ENCODE peak calls at places on chromosomes 5 and 9, in four cellular contexts. V is osteocyte, L is cardiac fibroblast, H is PC-9. M is an unnamed sample.
A peak's percentile ranks its signal among the peaks of the same experiment; 100 is the strongest.

GRCh38 chr5:43041669-43042175 is 1.6 kb upstream of the ANXA2R start:
- DNase-seq in V (no peak), L (peak; percentile 86), H (peak; percentile 74), M (peak; percentile 94)

GRCh38 chr5:132227485-132228240 is at the start of gene P4HA2:
- DNase-seq in V (peak; percentile 91), L (peak; percentile 70), H (peak; percentile 85), M (peak; percentile 80)

GRCh38 chr5:14265574-14265973 is 122.4 kb downstream of the TRIO start:
- DNase-seq in V (no peak), L (peak; percentile 51), H (peak; percentile 66), M (peak; percentile 60)

GRCh38 chr9:107363511-107364182 is 80.6 kb downstream of the RAD23B start:
- DNase-seq in V (no peak), L (no peak), H (peak; percentile 22), M (no peak)

GRCh38 chr5:34552129-34552528 is 104.0 kb upstream of the RAI14 start:
- DNase-seq in V (no peak), L (peak; percentile 34), H (no peak), M (no peak)

GRCh38 chr5:61600141-61600480 is 268.1 kb downstream of the ZSWIM6 start:
- DNase-seq in V (no peak), L (no peak), H (no peak), M (no peak)

GRCh38 chr9:71001780-71002386 is 119.5 kb downstream of the TRPM3 start:
- DNase-seq in V (no peak), L (peak; percentile 60), H (peak; percentile 44), M (peak; percentile 36)

GRCh38 chr9:19999491-20000057 is 210.7 kb upstream of the SLC24A2 start:
- DNase-seq in V (no peak), L (peak; percentile 58), H (no peak), M (peak; percentile 50)

GRCh38 chr9:109799792-109800191 is 19.8 kb downstream of the PALM2AKAP2 start:
- DNase-seq in V (no peak), L (peak; percentile 56), H (no peak), M (peak; percentile 60)

GRCh38 chr5:72133212-72133990 is 26.1 kb downstream of the MAP1B start:
- DNase-seq in V (no peak), L (no peak), H (no peak), M (no peak)

GRCh38 chr5:177447611-177448243 is 1.1 kb downstream of the PRR7 start:
- DNase-seq in V (no peak), L (peak; percentile 83), H (peak; percentile 95), M (peak; percentile 67)

GRCh38 chr5:83342475-83342874 is 129.1 kb upstream of the VCAN start:
- DNase-seq in V (no peak), L (no peak), H (no peak), M (no peak)

GRCh38 chr5:602466-603035 is 9.6 kb upstream of the CEP72 start:
- DNase-seq in V (no peak), L (no peak), H (no peak), M (no peak)

GRCh38 chr9:131405858-131406566 is 12.1 kb downstream of the PRRC2B start:
- DNase-seq in V (no peak), L (no peak), H (no peak), M (no peak)

GRCh38 chr5:115543931-115544370 is 624 bp downstream of the FEM1C start:
- DNase-seq in V (no peak), L (peak; percentile 61), H (no peak), M (peak; percentile 76)

GRCh38 chr5:112668016-112668415 is 69.7 kb upstream of the APC start:
- DNase-seq in V (no peak), L (no peak), H (no peak), M (peak; percentile 61)

GRCh38 chr9:113957778-113958430 is 81.8 kb downstream of the ZNF618 start:
- DNase-seq in V (no peak), L (peak; percentile 85), H (no peak), M (peak; percentile 94)

GRCh38 chr5:72305194-72306142 is 14.6 kb downstream of the MRPS27 start:
- DNase-seq in V (no peak), L (no peak), H (no peak), M (peak; percentile 45)

GRCh38 chr9:135167839-135168378 is 80.4 kb downstream of the OLFM1 start:
- DNase-seq in V (no peak), L (no peak), H (no peak), M (no peak)

GRCh38 chr9:23587433-23587832 is 238.6 kb downstream of the ELAVL2 start:
- DNase-seq in V (no peak), L (no peak), H (no peak), M (no peak)

GRCh38 chr5:172266071-172266675 is 17.4 kb downstream of the UBTD2 start:
- DNase-seq in V (no peak), L (no peak), H (no peak), M (no peak)

GRCh38 chr5:28165116-28165515 is 1126.7 kb upstream of the CDH9 start:
- DNase-seq in V (no peak), L (peak; percentile 29), H (no peak), M (peak; percentile 11)

GRCh38 chr9:112074250-112075008 is 100.7 kb downstream of the SUSD1 start:
- DNase-seq in V (peak; percentile 87), L (peak; percentile 99), H (peak; percentile 78), M (peak; percentile 99)

DNA sequence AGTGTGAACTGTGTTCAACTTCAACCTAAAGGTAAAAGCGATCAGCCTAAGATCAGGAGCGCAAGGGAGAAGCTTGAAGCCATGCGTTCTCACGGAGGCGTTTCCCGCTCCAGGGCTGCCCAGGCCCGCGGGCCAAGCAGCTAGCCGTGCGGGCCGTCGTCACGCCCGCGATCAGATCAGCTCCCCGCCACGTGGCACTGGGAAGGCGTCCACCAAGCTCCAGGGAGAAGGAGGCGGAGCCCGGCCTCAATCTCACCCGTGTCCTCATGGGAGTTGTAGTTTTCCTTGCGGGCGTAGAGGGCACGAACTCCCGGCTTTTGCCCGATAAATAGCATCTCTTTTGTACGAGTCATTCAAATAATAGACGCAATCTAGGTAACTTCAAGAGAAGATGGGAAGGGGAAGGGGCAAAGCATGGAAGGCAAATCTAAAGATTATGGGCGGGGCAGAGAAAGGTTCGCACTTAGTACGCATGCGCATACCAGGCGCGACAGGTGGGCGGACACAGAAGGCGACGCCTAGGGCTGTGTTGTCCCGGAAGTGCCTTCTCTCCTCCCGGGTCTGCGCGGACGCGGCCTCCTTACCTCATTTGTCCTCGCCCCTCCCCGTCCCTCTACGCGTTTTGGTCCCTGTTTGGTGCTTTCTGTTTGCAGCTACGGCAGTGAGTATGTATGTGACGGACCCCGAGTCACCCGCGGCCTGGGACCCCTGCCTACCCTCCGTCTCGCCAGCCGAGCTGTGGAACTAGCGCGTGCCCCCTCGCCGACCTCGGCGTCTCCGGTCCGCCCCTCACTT is 40.8 kb upstream of the ZCCHC7 start:
- DNase-seq in V (peak; percentile 96), L (peak; percentile 95), H (peak; percentile 81), M (peak; percentile 94)
- TF ChIP-seq CTCF in V (no peak), L (no peak), H (no peak), M (no peak)

GRCh38 chr5:138754699-138755057 is 1.5 kb downstream of the CTNNA1 start:
- DNase-seq in V (no peak), L (no peak), H (peak; percentile 37), M (no peak)

GRCh38 chr5:138752951-138753793 is at the start of gene CTNNA1:
- DNase-seq in V (peak; percentile 90), L (peak; percentile 78), H (peak; percentile 89), M (peak; percentile 69)

GRCh38 chr5:138753794-138754698 is 821 bp downstream of the CTNNA1 start:
- DNase-seq in V (peak; percentile 90), L (peak; percentile 96), H (peak; percentile 84), M (peak; percentile 90)

GRCh38 chr5:138755084-138755748 is 2.0 kb downstream of the CTNNA1 start:
- DNase-seq in V (no peak), L (no peak), H (no peak), M (no peak)

DNA sequence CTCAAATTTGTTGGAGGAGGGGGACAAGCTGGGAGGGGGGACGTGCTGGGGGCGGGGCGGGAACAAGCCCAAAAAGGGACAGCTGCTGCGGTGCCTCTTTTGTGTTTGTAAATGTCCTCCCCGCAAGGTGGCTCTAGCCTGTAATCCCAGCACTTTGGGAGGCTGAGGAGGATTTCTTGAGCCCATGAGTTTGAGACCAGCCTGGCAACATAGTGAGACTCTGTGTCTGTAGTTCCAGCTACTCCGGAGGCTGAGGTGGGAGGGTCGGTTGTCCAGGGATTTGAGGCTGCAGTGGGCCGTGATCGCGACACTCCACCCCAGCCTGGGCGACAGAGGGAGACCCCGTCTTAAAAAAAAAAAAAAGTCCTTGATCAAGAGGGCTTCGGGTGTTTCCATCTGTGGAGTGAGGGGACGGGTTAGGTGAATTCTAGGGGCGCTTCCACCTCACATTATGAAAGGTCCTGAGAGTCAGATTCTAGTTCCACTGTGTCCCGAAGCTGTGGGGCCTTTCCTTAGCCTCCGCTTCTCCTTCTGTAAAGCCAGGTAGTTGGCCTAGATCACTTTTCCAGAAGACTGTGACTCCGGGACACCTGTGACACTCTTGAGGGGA is 779 bp upstream of the CTNNA1 start:
- DNase-seq in V (no peak), L (peak; percentile 47), H (peak; percentile 22), M (no peak)
- TF ChIP-seq CTCF in V (peak; percentile 37), L (no peak), H (peak; percentile 21), M (no peak)

GRCh38 chr5:100505984-100506670 is 29.0 kb upstream of the FAM174A start:
- DNase-seq in V (no peak), L (peak; percentile 90), H (no peak), M (peak; percentile 69)
- TF ChIP-seq CTCF in V (peak; percentile 9), L (peak; percentile 29), H (no peak), M (no peak)

GRCh38 chr5:52119768-52120167 is 667.9 kb upstream of the ITGA1 start:
- DNase-seq in V (no peak), L (no peak), H (no peak), M (no peak)
- TF ChIP-seq CTCF in V (no peak), L (no peak), H (no peak), M (no peak)

DNA sequence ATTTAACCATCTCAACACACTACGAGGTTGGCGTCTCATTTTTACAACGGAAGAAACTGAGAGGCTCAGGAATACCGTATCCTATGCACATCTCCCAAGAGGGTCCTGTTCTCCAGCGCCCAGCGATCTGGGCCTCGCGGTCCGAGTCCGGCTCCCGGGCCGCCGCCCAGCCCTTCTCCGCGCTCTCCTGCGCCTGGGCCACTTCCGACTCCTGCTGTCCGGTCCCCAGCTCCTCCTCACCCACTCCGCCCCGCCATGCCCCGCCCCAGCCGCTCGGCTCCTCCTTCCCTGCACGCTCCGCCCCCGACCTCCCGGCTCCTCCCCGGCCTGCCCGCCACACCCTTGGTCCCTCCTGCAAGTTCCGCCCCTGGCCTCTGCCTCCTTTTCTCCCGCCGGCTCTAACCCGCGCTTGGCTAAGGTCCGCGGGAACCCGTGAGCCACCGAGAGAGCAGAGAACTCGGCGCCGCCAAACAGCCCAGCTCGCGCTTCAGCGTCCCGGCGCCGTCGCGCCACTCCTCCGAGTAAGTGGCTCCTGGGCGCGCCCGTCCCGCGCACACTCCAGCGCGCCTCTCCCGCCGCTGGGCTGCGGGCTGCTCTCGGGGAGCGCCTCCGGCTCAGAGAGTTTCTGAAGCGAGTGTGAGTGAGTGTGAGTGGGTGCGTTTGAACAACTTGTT is 87.3 kb upstream of the TNFAIP8 start:
- DNase-seq in V (peak; percentile 98), L (peak; percentile 97), H (peak; percentile 98), M (peak; percentile 95)
- TF ChIP-seq CTCF in V (no peak), L (no peak), H (no peak), M (no peak)

GRCh38 chr5:128536861-128537305 is 1.2 kb downstream of the FBN2 start:
- DNase-seq in V (no peak), L (peak; percentile 39), H (no peak), M (peak; percentile 44)
- TF ChIP-seq CTCF in V (peak; percentile 36), L (no peak), H (no peak), M (no peak)

GRCh38 chr5:174723979-174724483 is 351 bp upstream of the MSX2 start:
- DNase-seq in V (no peak), L (peak; percentile 16), H (no peak), M (peak; percentile 33)
- TF ChIP-seq CTCF in V (peak; percentile 15), L (no peak), H (no peak), M (no peak)

GRCh38 chr5:161851691-161852299 is 3.9 kb downstream of the GABRA1 start:
- DNase-seq in V (no peak), L (peak; percentile 0), H (no peak), M (no peak)
- TF ChIP-seq CTCF in V (peak; percentile 51), L (peak; percentile 28), H (peak; percentile 56), M (no peak)

GRCh38 chr9:121169094-121169601 is 32.5 kb downstream of the RAB14 start:
- DNase-seq in V (no peak), L (peak; percentile 41), H (no peak), M (no peak)
- TF ChIP-seq CTCF in V (peak; percentile 48), L (peak; percentile 52), H (peak; percentile 57), M (peak; percentile 51)